ENCODE peak calls at places on chromosomes 7 and 10, in four cellular contexts. R is bronchial epithelial cell, V is mesendoderm, U is thyroid gland. C is an unnamed sample. For H3K27me3, the result is how much of the 10 kb centered on the place peaks cover.

GRCh38 chr7:128770238-128770637 is 5.4 kb downstream of the OPN1SW start:
- DNase-seq in R (no peak), V (no peak), U (no peak), C (no peak)

GRCh38 chr10:114600067-114600466 is 58.0 kb downstream of the ABLIM1 start:
- DNase-seq in V (no peak), U (no peak), R (no peak), C (no peak)

GRCh38 chr10:89644691-89644966 is 413 bp downstream of the PANK1 start:
- DNase-seq in R (no peak), U (peak), V (no peak), C (no peak)

GRCh38 chr10:6275022-6275997 is 72.6 kb downstream of the PFKFB3 start:
- DNase-seq in U (peak), R (peak), V (peak), C (peak)

GRCh38 chr7:29398011-29398410 is 165.6 kb upstream of the PRR15 start:
- DNase-seq in R (no peak), U (no peak), V (no peak), C (no peak)

GRCh38 chr10:6586501-6586900 is 6.4 kb upstream of the PRKCQ start:
- DNase-seq in V (no peak), R (no peak), U (no peak), C (no peak)

GRCh38 chr10:34643620-34644019 is 171.5 kb downstream of the PARD3 start:
- DNase-seq in R (no peak), U (no peak), V (no peak), C (no peak)

GRCh38 chr10:78335691-78336401 is 302.2 kb downstream of the RPS24 start:
- DNase-seq in R (no peak), V (no peak), U (no peak), C (peak)

GRCh38 chr10:72263613-72264241 is 10.0 kb upstream of the DDIT4 start:
- DNase-seq in R (peak), U (peak), V (no peak), C (no peak)

GRCh38 chr7:47253650-47254080 is 328.2 kb downstream of the TNS3 start:
- DNase-seq in V (peak), R (peak), U (peak), C (peak)

GRCh38 chr10:68727146-68727545 is 6.1 kb downstream of the CCAR1 start:
- DNase-seq in V (no peak), U (no peak), R (no peak), C (no peak)

GRCh38 chr7:128027485-128027980 is 3.7 kb downstream of the LRRC4 start:
- DNase-seq in V (no peak), U (no peak), R (no peak), C (no peak)

GRCh38 chr7:2251841-2252771 is 10.1 kb downstream of the NUDT1 start:
- DNase-seq in R (no peak), U (no peak), V (no peak), C (no peak)

GRCh38 chr7:129089521-129090212 is 34.8 kb upstream of the TNPO3 start:
- DNase-seq in R (no peak), U (peak), V (no peak), C (no peak)

GRCh38 chr10:29735628-29736324 is 101.0 kb upstream of the SVIL start:
- DNase-seq in U (peak), R (peak), V (peak), C (peak)

GRCh38 chr10:48446785-48447184 is 140.3 kb downstream of the MAPK8 start:
- DNase-seq in U (no peak), V (no peak), R (no peak), C (no peak)

GRCh38 chr7:102469972-102470825 is 5.4 kb downstream of the LRWD1 start:
- DNase-seq in R (no peak), V (no peak), U (peak), C (no peak)

GRCh38 chr10:92965314-92965713 is 95.3 kb upstream of the CYP26C1 start:
- DNase-seq in V (peak), U (no peak), R (peak), C (no peak)

GRCh38 chr10:3323865-3324498 is 151.4 kb upstream of the PITRM1 start:
- DNase-seq in U (no peak), V (no peak), R (peak), C (no peak)

GRCh38 chr7:82294258-82294855 is 149.2 kb downstream of the CACNA2D1 start:
- DNase-seq in V (no peak), U (no peak), R (peak), C (no peak)

GRCh38 chr7:105583061-105583460 is 1.8 kb upstream of the EFCAB10 start:
- DNase-seq in R (no peak), U (no peak), V (no peak), C (no peak)

GRCh38 chr7:113076703-113077102 is 9.9 kb downstream of the GPR85 start:
- DNase-seq in V (peak), R (no peak), U (no peak), C (no peak)

GRCh38 chr7:113083132-113083833 is 3.3 kb downstream of the GPR85 start:
- DNase-seq in V (no peak), R (no peak), U (no peak), C (no peak)

GRCh38 chr7:113083834-113084498 is 2.7 kb downstream of the GPR85 start:
- DNase-seq in U (no peak), R (no peak), V (no peak), C (no peak)

DNA sequence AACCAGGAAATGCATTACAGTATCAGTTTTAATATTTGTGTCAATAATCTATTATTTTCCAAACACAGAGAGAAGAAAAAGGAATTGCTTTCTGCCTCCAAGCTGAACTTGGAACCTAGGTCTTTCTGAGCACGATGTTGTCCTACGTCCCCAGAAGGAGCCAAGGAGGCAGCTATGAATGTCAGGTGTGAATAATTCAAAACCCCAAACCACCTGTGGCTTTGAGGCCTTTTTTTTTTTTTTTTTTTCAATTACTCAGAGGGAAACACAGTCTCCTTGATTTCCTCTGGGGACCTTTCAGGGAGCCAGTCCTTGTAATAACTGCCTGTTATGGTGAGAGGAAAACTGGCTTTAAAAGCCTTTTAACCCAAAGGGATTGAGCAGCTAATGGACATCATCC is 8.3 kb downstream of the GPR85 start:
- DNase-seq in V (peak), U (no peak), R (no peak), C (no peak)
- H3K27me3 ChIP-seq in V (under half), U (under half), R (under half), C (under half)

DNA sequence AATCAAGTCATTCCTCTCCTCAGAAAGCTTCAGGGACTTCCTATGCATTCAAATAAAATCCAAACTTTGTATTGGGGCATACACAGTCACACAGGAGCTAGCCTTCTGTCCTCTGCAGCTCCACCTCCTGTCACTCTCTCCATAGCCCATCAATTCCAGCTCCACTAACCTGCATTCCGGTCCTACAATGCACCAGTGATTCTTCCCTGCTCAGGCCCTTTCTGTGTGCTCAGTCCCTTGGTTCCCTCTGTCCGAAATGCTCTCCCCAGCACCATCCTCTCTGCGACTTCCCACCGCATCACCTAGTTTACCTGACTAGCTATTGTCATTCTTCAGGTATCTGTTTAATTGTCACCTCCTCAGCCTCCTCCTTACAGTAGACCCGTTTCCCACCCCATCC is 26.4 kb upstream of the YAE1 start:
- DNase-seq in U (no peak), V (no peak), R (no peak), C (no peak)
- H3K4me3 ChIP-seq in U (no peak), V (no peak), R (no peak), C (no peak)

GRCh38 chr7:295155-296154 is 5.5 kb downstream of the FOXL3 start:
- DNase-seq in U (no peak), V (no peak), R (no peak), C (no peak)
- H3K27me3 ChIP-seq in U (under half), V (under half), R (under half), C (under half)

GRCh38 chr7:156151082-156151481 is 338.8 kb upstream of the SHH start:
- DNase-seq in V (no peak), R (no peak), U (no peak), C (peak)

GRCh38 chr7:156153590-156153989 is 341.3 kb upstream of the SHH start:
- DNase-seq in R (no peak), V (no peak), U (no peak), C (no peak)

GRCh38 chr7:156148995-156149394 is 336.7 kb upstream of the SHH start:
- DNase-seq in U (no peak), V (no peak), R (no peak), C (no peak)

GRCh38 chr7:156152380-156152779 is 340.1 kb upstream of the SHH start:
- DNase-seq in U (no peak), R (peak), V (no peak), C (no peak)

GRCh38 chr7:156151658-156152057 is 339.4 kb upstream of the SHH start:
- DNase-seq in R (no peak), U (no peak), V (no peak), C (no peak)
- H3K4me3 ChIP-seq in R (no peak), U (no peak), V (no peak), C (no peak)

GRCh38 chr10:113594673-113595072 is 41.8 kb downstream of the HABP2 start:
- DNase-seq in U (no peak), V (no peak), R (no peak), C (no peak)
- H3K27me3 ChIP-seq in U (under half), V (under half), R (under half), C (under half)

DNA sequence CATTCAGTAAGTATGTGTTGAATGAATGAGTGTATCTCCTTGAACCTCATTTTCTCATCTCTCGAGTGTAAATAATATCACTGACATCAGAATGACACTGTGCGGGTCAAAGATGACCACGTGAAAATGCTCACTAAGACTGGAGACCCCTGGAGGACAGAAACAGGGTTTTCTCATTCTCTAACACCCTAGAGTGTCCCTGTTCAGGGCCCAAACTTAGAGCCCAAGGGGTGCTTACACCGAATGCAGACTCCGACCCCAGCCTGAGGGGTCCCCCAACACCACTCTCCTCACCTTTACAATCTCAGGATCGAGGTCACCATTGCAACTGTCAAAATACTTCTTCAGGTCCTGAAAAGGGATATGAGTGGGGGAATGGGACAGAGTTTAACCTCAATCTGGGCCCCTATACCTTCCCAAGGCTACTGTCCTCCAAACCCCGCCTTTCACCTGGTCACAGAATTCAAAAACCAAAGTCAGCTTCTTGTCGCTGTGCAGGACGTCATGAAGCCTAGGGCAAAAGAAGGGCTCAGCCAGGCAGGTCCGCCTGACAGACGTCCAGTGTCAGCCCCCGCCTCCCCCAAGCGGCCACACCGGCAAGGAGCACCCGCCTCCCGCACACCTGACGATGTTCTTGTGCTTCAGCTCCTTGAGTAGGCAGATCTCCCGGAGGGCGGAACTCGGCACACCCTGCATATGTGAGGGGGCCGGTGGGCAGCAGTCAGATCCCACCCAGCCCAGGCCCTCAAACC is 1.2 kb downstream of the CDK5 start:
- DNase-seq in R (no peak), U (peak), V (peak), C (no peak)
- H3K4me3 ChIP-seq in R (peak), U (no peak), V (no peak), C (peak)

GRCh38 chr10:129953541-129954031 is 10.5 kb downstream of the EBF3 start:
- DNase-seq in R (no peak), V (no peak), U (no peak), C (no peak)
- H3K27me3 ChIP-seq in R (under half), V (under half), U (under half), C (under half)